ENCODE peak calls at places on chromosome 2, in eight cellular contexts. J is prostate gland; N is GM20000; R is stimulated activated CD8-positive, alpha-beta memory T cell treated with anti-CD3 and anti-CD28 coated beads, Interleukin-15, amount 100 ng/mL, for 24 hours; C is RWPE1; Q is fibroblast of lung; F is GM19239; K is SW480. H is an unnamed sample.

GRCh38 chr2:241609859-241610793 is 26.8 kb downstream of the THAP4 start:
- DNase-seq in J (peak; percentile 72), N (peak; percentile 97), R (peak; percentile 76), K (peak; percentile 79), C (peak; percentile 80), Q (peak; percentile 85), F (peak; percentile 95), H (no peak)

GRCh38 chr2:58039170-58039611 is 7.4 kb upstream of the VRK2 start:
- DNase-seq in N (peak; percentile 26), K (no peak), C (no peak), R (no peak), J (no peak), F (no peak), Q (peak; percentile 76), H (no peak)

GRCh38 chr2:174836345-174836999 is 72.2 kb upstream of the CHRNA1 start:
- DNase-seq in N (no peak), R (no peak), F (no peak), K (no peak), Q (peak; percentile 96), C (peak; percentile 81), J (no peak), H (no peak)

GRCh38 chr2:44632931-44633689 is 271.4 kb downstream of the CAMKMT start:
- DNase-seq in Q (no peak), R (no peak), K (no peak), C (no peak), F (no peak), N (no peak), J (no peak), H (no peak)

GRCh38 chr2:227163445-227163997 is 484 bp downstream of the COL4A4 start:
- DNase-seq in N (peak; percentile 61), C (no peak), F (peak; percentile 30), J (no peak), Q (no peak), R (no peak), K (peak; percentile 12), H (no peak)

GRCh38 chr2:72040629-72041403 is 106.8 kb downstream of the CYP26B1 start:
- DNase-seq in J (no peak), R (no peak), K (no peak), N (no peak), Q (peak; percentile 96), F (no peak), C (peak; percentile 60), H (no peak)

GRCh38 chr2:11409184-11409959 is 56.6 kb downstream of the E2F6 start:
- DNase-seq in R (no peak), N (no peak), Q (no peak), J (no peak), F (no peak), K (no peak), C (no peak), H (no peak)

GRCh38 chr2:150783015-150783414 is 295.5 kb upstream of the RND3 start:
- DNase-seq in N (no peak), C (no peak), K (no peak), Q (no peak), F (no peak), J (no peak), R (no peak), H (no peak)

GRCh38 chr2:24228470-24228869 is 53.6 kb downstream of the FAM228A start:
- DNase-seq in Q (no peak), K (peak; percentile 67), N (no peak), J (no peak), C (peak; percentile 17), R (no peak), F (no peak), H (no peak)

GRCh38 chr2:16214861-16215260 is 274.5 kb downstream of the MYCN start:
- DNase-seq in F (no peak), C (no peak), Q (no peak), J (no peak), K (no peak), R (no peak), N (no peak), H (no peak)

GRCh38 chr2:99389946-99390345 is 52.8 kb downstream of the EIF5B start:
- DNase-seq in J (no peak), C (no peak), R (no peak), F (no peak), Q (no peak), N (no peak), K (no peak), H (no peak)

GRCh38 chr2:12192762-12193161 is 446.3 kb downstream of the LPIN1 start:
- DNase-seq in K (no peak), J (no peak), N (no peak), C (no peak), Q (no peak), F (no peak), R (no peak), H (no peak)

GRCh38 chr2:100237046-100237615 is 85.2 kb downstream of the LONRF2 start:
- DNase-seq in R (no peak), N (no peak), F (no peak), K (no peak), Q (no peak), J (no peak), C (no peak), H (no peak)

GRCh38 chr2:43519711-43520221 is 76.1 kb downstream of the THADA start:
- DNase-seq in J (peak; percentile 82), F (no peak), Q (peak; percentile 99), C (peak; percentile 33), K (no peak), R (no peak), N (no peak), H (no peak)

GRCh38 chr2:209431701-209432100 is 7.9 kb downstream of the MAP2 start:
- DNase-seq in R (no peak), F (no peak), Q (peak; percentile 85), N (no peak), C (peak; percentile 75), J (peak; percentile 18), K (peak; percentile 16), H (no peak)

GRCh38 chr2:197708331-197708730 is 3.2 kb downstream of the MARS2 start:
- DNase-seq in F (no peak), K (peak; percentile 9), Q (peak; percentile 74), R (no peak), J (no peak), N (no peak), C (peak; percentile 74), H (no peak)

GRCh38 chr2:110678457-110679336 is 834 bp upstream of the BUB1 start:
- DNase-seq in J (peak; percentile 7), Q (peak; percentile 27), K (peak; percentile 23), F (peak; percentile 6), C (peak; percentile 34), R (no peak), N (peak; percentile 25), H (no peak)

GRCh38 chr2:133342283-133342895 is 225.9 kb downstream of the NCKAP5 start:
- DNase-seq in Q (no peak), F (no peak), C (no peak), K (no peak), R (no peak), J (no peak), N (no peak), H (no peak)

GRCh38 chr2:198326431-198326830 is 522.0 kb downstream of the PLCL1 start:
- DNase-seq in Q (peak; percentile 29), J (no peak), C (no peak), R (no peak), F (no peak), K (peak; percentile 70), N (no peak), H (no peak)

GRCh38 chr2:105328281-105329196 is 996 bp downstream of the TGFBRAP1 start:
- DNase-seq in C (peak; percentile 34), F (peak; percentile 19), N (peak; percentile 46), Q (peak; percentile 46), R (no peak), J (peak; percentile 15), K (peak; percentile 46), H (peak; percentile 13)

GRCh38 chr2:13289310-13289709 is 572.6 kb downstream of the TRIB2 start:
- DNase-seq in K (no peak), R (no peak), F (no peak), Q (no peak), J (no peak), N (no peak), C (no peak), H (no peak)

GRCh38 chr2:177753682-177754475 is 318.7 kb downstream of the PDE11A start:
- DNase-seq in Q (peak; percentile 68), N (no peak), C (no peak), R (no peak), F (no peak), J (no peak), K (no peak), H (no peak)

GRCh38 chr2:168758970-168759820 is 43.2 kb upstream of the NOSTRIN start:
- DNase-seq in K (peak; percentile 58), C (peak; percentile 38), R (no peak), N (peak; percentile 51), J (peak; percentile 33), Q (peak; percentile 53), F (peak; percentile 36), H (peak; percentile 25)

GRCh38 chr2:119218478-119219064 is 5.1 kb upstream of the STEAP3 start:
- DNase-seq in J (peak; percentile 55), C (peak; percentile 35), K (no peak), F (no peak), N (no peak), R (no peak), Q (peak; percentile 51), H (peak; percentile 61)

GRCh38 chr2:9212010-9212638 is 5.5 kb downstream of the ASAP2 start:
- DNase-seq in J (no peak), R (no peak), K (no peak), F (no peak), Q (no peak), N (no peak), C (no peak), H (no peak)

GRCh38 chr2:46116616-46117015 is 180.6 kb upstream of the EPAS1 start:
- DNase-seq in Q (peak; percentile 80), R (no peak), F (no peak), K (no peak), J (no peak), N (no peak), C (no peak), H (no peak)

GRCh38 chr2:204933735-204934361 is 388.6 kb downstream of the PARD3B start:
- DNase-seq in R (no peak), J (no peak), Q (no peak), K (no peak), N (no peak), F (no peak), C (no peak), H (no peak)

GRCh38 chr2:70553334-70553583 is 367 bp downstream of the TGFA start:
- DNase-seq in C (peak; percentile 29), N (no peak), Q (no peak), K (peak; percentile 90), F (no peak), R (peak; percentile 2), J (peak; percentile 38), H (peak; percentile 42)

GRCh38 chr2:168160897-168161296 is 86.5 kb downstream of the STK39 start:
- DNase-seq in J (no peak), C (peak; percentile 4), F (no peak), Q (no peak), N (peak; percentile 11), R (no peak), K (peak; percentile 4), H (no peak)

GRCh38 chr2:58428553-58429284 is 187.6 kb upstream of the FANCL start:
- DNase-seq in Q (peak; percentile 9), J (no peak), R (no peak), K (no peak), N (peak; percentile 50), C (no peak), F (no peak), H (no peak)

GRCh38 chr2:110770308-110770695 is 37.9 kb downstream of the ACOXL start:
- DNase-seq in F (no peak), Q (no peak), C (no peak), J (no peak), R (no peak), N (no peak), K (no peak), H (no peak)

GRCh38 chr2:238796223-238796885 is 51.5 kb upstream of the TWIST2 start:
- DNase-seq in J (no peak), C (no peak), N (no peak), F (no peak), R (no peak), K (no peak), Q (no peak), H (no peak)

GRCh38 chr2:30275256-30275655 is 43.9 kb downstream of the LBH start:
- DNase-seq in J (no peak), C (peak; percentile 15), F (no peak), R (no peak), Q (no peak), N (no peak), K (no peak), H (no peak)

GRCh38 chr2:173184031-173185004 is 108.7 kb downstream of the MAP3K20 start:
- DNase-seq in J (no peak), F (no peak), R (no peak), Q (peak; percentile 100), C (peak; percentile 88), N (no peak), K (no peak), H (no peak)

H was measured in NCI-H187.